ENCODE peak calls at places on chromosomes 2 and 18, in nine cellular contexts. T, B, P, G, H, W, Z, I and N are unnamed samples.

GRCh38 chr2:157876771-157877108 is 610 bp upstream of the ACVR1 start:
- DNase-seq in T (no peak), B (no peak), P (no peak), G (no peak), H (no peak), W (no peak), Z (no peak), I (no peak), N (no peak)

GRCh38 chr2:234981197-234982095 is 29.6 kb downstream of the SH3BP4 start:
- DNase-seq in T (peak), B (peak), P (peak), G (no peak), H (peak), W (peak), Z (peak), I (peak), N (peak)

GRCh38 chr18:11963991-11964484 is 17.3 kb upstream of the IMPA2 start:
- DNase-seq in T (peak), B (peak), P (no peak), G (no peak), H (peak), W (no peak), Z (no peak), I (no peak), N (no peak)

GRCh38 chr2:129366263-129366662 is 613.2 kb upstream of the RAB6C start:
- DNase-seq in T (no peak), B (no peak), P (no peak), G (no peak), H (no peak), W (no peak), Z (no peak), I (no peak), N (no peak)

GRCh38 chr2:107777962-107778361 is 48.7 kb upstream of the RGPD4 start:
- DNase-seq in T (no peak), B (no peak), P (no peak), G (no peak), H (no peak), W (no peak), Z (no peak), I (no peak), N (no peak)

GRCh38 chr2:19480664-19481063 is 122.2 kb upstream of the OSR1 start:
- DNase-seq in T (no peak), B (no peak), P (no peak), G (no peak), H (no peak), W (no peak), Z (peak), I (no peak), N (no peak)

GRCh38 chr2:128260239-128261138 is 58.2 kb downstream of the HS6ST1 start:
- DNase-seq in T (peak), B (peak), P (peak), G (no peak), H (peak), W (peak), Z (no peak), I (peak), N (peak)

GRCh38 chr18:5294113-5294617 is 1.4 kb downstream of the ZBTB14 start:
- DNase-seq in T (no peak), B (no peak), P (no peak), G (peak), H (no peak), W (no peak), Z (peak), I (no peak), N (peak)

GRCh38 chr2:185006481-185006880 is 408.2 kb downstream of the ZNF804A start:
- DNase-seq in T (no peak), B (no peak), P (no peak), G (no peak), H (peak), W (no peak), Z (no peak), I (no peak), N (no peak)

GRCh38 chr2:235416816-235417499 is 76.9 kb upstream of the AGAP1 start:
- DNase-seq in T (peak), B (no peak), P (no peak), G (peak), H (no peak), W (no peak), Z (peak), I (peak), N (peak)

GRCh38 chr18:57581301-57581934 is 5.1 kb downstream of the FECH start:
- DNase-seq in T (no peak), B (no peak), P (no peak), G (no peak), H (no peak), W (no peak), Z (no peak), I (no peak), N (no peak)

GRCh38 chr18:13245481-13246000 is 27.0 kb downstream of the LDLRAD4 start:
- DNase-seq in T (no peak), B (no peak), P (no peak), G (peak), H (no peak), W (no peak), Z (no peak), I (no peak), N (no peak)

GRCh38 chr18:69845588-69846506 is 101.8 kb downstream of the CD226 start:
- DNase-seq in T (no peak), B (no peak), P (no peak), G (no peak), H (peak), W (no peak), Z (no peak), I (no peak), N (peak)

GRCh38 chr2:159290289-159290907 is 3.9 kb upstream of the WDSUB1 start:
- DNase-seq in T (peak), B (peak), P (peak), G (no peak), H (no peak), W (no peak), Z (no peak), I (peak), N (peak)

GRCh38 chr2:102142829-102143449 is 393 bp downstream of the IL1R1 start:
- DNase-seq in T (peak), B (no peak), P (no peak), G (no peak), H (no peak), W (no peak), Z (no peak), I (peak), N (no peak)

GRCh38 chr2:128306931-128307460 is 11.7 kb downstream of the HS6ST1 start:
- DNase-seq in T (no peak), B (no peak), P (no peak), G (peak), H (no peak), W (no peak), Z (peak), I (no peak), N (no peak)

GRCh38 chr18:57086163-57086562 is 60.7 kb upstream of the BOD1L2 start:
- DNase-seq in T (no peak), B (no peak), P (no peak), G (no peak), H (no peak), W (no peak), Z (no peak), I (no peak), N (no peak)

DNA sequence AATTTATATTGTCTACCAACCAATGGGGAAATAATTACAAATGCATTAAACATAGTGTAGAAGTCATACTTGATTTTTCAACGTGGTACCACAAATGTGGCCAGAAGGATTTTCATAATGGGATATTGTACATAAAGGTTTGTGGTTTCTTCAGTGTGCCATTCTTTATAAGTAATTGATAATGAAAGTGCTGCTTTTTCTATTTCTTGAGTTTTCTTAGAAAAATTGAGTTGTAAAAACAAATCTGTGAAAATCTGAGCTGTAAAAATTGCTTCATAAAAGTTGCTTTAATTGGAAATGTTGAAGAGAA is 103.6 kb downstream of the KYNU start:
- DNase-seq in T (no peak), B (no peak), P (no peak), G (no peak), H (no peak), W (no peak), Z (no peak), I (no peak), N (no peak)
- H3K4me3 ChIP-seq in T (no peak), B (no peak), P (no peak), G (no peak), H (no peak), W (no peak), Z (no peak), I (no peak), N (no peak)

GRCh38 chr2:8886876-8887275 is 49.5 kb upstream of the KIDINS220 start:
- DNase-seq in T (peak), B (no peak), P (no peak), G (no peak), H (no peak), W (no peak), Z (no peak), I (no peak), N (no peak)

GRCh38 chr2:8886197-8886508 is 48.7 kb upstream of the KIDINS220 start:
- DNase-seq in T (no peak), B (no peak), P (no peak), G (no peak), H (no peak), W (no peak), Z (no peak), I (no peak), N (no peak)

GRCh38 chr2:8892149-8892548 is 54.7 kb upstream of the KIDINS220 start:
- DNase-seq in T (no peak), B (no peak), P (no peak), G (no peak), H (no peak), W (no peak), Z (no peak), I (no peak), N (no peak)

GRCh38 chr2:8889978-8890377 is 52.6 kb upstream of the KIDINS220 start:
- DNase-seq in T (no peak), B (no peak), P (no peak), G (no peak), H (no peak), W (no peak), Z (no peak), I (no peak), N (no peak)

DNA sequence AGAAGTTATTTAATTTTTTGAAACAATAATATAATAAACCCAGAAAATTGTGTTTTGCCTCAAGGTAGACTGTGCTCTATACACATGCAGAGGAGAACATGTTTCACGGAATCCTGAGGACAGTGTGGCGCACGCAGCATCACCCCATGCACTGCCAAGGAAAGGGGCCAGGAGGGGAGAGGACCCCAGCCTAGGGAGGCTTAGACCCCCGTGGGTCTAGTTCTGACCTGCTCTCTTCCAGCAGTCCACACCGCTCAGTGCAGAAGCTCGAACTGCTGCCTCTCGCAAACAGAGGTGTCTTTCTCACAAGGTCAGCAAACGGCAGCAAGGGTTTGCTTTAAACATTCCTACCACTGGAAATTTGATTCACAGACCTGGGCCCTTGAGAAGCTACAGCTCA is 51.5 kb upstream of the KIDINS220 start:
- DNase-seq in T (no peak), B (no peak), P (no peak), G (no peak), H (no peak), W (no peak), Z (no peak), I (no peak), N (no peak)
- H3K4me3 ChIP-seq in T (no peak), B (no peak), P (no peak), G (no peak), H (no peak), W (no peak), Z (no peak), I (no peak), N (no peak)

GRCh38 chr18:2540575-2540974 is 30.7 kb downstream of the METTL4 start:
- DNase-seq in T (no peak), B (no peak), P (no peak), G (no peak), H (no peak), W (no peak), Z (no peak), I (no peak), N (no peak)
- H3K4me3 ChIP-seq in T (no peak), B (no peak), P (no peak), G (no peak), H (no peak), W (no peak), Z (no peak), I (no peak), N (no peak)

GRCh38 chr2:113234721-113235346 is 43.9 kb downstream of the PAX8 start:
- DNase-seq in T (no peak), B (no peak), P (no peak), G (no peak), H (no peak), W (no peak), Z (no peak), I (no peak), N (no peak)
- H3K4me3 ChIP-seq in T (peak), B (no peak), P (peak), G (peak), H (peak), W (no peak), Z (no peak), I (no peak), N (no peak)

GRCh38 chr2:226771067-226771466 is 28.6 kb downstream of the IRS1 start:
- DNase-seq in T (no peak), B (no peak), P (no peak), G (no peak), H (no peak), W (peak), Z (no peak), I (no peak), N (no peak)

GRCh38 chr2:226773291-226773690 is 26.3 kb downstream of the IRS1 start:
- DNase-seq in T (peak), B (no peak), P (no peak), G (no peak), H (no peak), W (no peak), Z (no peak), I (no peak), N (no peak)

GRCh38 chr2:226775032-226775509 is 24.5 kb downstream of the IRS1 start:
- DNase-seq in T (no peak), B (no peak), P (no peak), G (no peak), H (no peak), W (no peak), Z (no peak), I (no peak), N (no peak)

GRCh38 chr2:226776104-226776503 is 23.5 kb downstream of the IRS1 start:
- DNase-seq in T (no peak), B (no peak), P (no peak), G (no peak), H (no peak), W (no peak), Z (no peak), I (no peak), N (no peak)

DNA sequence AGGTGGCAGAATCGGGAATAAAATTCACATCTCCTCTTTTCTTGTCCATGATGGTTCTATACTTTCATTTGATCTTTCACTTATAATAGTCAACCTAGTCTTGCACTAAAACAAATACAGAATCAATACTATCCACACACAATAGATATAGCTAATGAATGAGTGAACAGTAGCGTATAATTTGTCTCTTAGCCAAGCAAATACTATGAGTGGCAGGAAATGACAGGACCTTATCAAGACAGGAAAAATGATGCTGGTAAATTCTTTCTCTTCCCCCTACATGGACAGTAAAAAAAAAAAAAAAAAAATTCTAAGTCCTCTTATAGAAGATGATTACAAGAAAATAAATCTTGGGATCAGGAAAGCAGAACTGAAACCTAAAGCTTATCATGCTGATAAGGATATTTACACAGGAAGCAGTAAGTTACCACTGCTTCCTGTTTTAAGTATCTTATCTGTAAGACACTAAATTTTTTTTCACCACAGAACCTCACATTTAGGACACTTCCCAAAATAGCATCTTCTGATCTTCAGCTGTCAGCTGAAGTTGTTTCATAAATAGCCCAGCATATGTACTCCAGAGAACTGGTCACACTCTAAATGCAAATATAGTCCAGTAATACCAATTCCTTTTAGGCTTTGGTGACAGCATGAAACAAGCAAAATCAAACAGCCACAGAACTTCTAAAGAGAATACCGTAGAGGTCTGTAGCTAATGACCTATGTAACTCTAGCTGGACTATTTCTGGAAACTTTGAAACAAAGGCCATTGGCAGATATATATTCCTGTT is 27.0 kb downstream of the IRS1 start:
- DNase-seq in T (peak), B (no peak), P (no peak), G (no peak), H (no peak), W (no peak), Z (no peak), I (peak), N (no peak)
- H3K4me3 ChIP-seq in T (no peak), B (no peak), P (no peak), G (no peak), H (no peak), W (no peak), Z (no peak), I (no peak), N (no peak)

DNA sequence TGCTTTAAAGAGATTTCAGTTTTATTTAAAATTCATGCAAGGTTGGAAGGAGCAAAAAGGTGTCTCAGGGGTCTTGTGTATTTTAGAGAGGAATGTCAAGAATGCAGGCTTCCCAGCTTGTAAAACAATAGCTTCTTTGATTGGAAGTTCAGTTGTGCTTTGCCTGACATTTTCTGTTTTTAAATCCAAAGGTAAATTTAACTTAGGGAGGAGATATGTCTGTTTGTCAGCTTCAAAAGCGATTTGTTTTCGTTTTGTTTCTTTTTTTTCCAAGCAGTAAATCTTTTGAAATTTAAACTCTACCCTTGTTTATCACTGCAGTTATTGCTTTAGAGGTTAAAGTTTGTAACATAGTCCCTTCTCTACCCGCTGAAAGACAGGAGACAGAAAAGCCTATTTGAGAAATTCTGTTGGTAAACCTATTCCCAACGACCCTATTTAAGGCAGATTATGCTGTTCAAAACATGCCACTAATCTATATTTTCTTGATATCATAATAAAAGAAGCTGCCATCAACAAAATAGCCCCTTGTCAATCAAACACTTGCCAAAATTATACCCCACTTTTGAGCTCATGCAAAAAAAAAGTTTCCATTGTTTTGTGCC is 639.6 kb downstream of the IRS1 start:
- DNase-seq in T (no peak), B (no peak), P (no peak), G (no peak), H (peak), W (no peak), Z (no peak), I (peak), N (no peak)
- H3K4me3 ChIP-seq in T (no peak), B (no peak), P (peak), G (no peak), H (peak), W (no peak), Z (no peak), I (peak), N (no peak)